ENCODE peak calls at places on chromosomes 5 and 9, in four cellular contexts. One of them, this sample, is unnamed.

GRCh38 chr5:110625376-110625999 is 101.0 kb downstream of the TMEM232 start:
- DNase-seq in NB4: peak
- DNase-seq in PC-3: peak
- DNase-seq in endodermal cell: no peak
- DNase-seq in this sample: peak

GRCh38 chr5:67214036-67214435 is 17.4 kb upstream of the CD180 start:
- DNase-seq in endodermal cell: no peak
- DNase-seq in NB4: no peak
- DNase-seq in PC-3: peak
- DNase-seq in this sample: no peak

GRCh38 chr5:95967236-95967635 is 5.6 kb upstream of the ELL2 start:
- DNase-seq in NB4: no peak
- DNase-seq in endodermal cell: no peak
- DNase-seq in PC-3: no peak
- DNase-seq in this sample: no peak

GRCh38 chr9:134984372-134985240 is 66.9 kb upstream of the FCN1 start:
- DNase-seq in PC-3: no peak
- DNase-seq in endodermal cell: no peak
- DNase-seq in NB4: no peak
- DNase-seq in this sample: no peak

GRCh38 chr9:110875275-110875674 is 163.0 kb downstream of the LPAR1 start:
- DNase-seq in PC-3: no peak
- DNase-seq in NB4: peak
- DNase-seq in endodermal cell: peak
- DNase-seq in this sample: peak

GRCh38 chr9:25225938-25226760 is 452.1 kb downstream of the TUSC1 start:
- DNase-seq in endodermal cell: no peak
- DNase-seq in NB4: no peak
- DNase-seq in PC-3: no peak
- DNase-seq in this sample: no peak

GRCh38 chr9:92350129-92350739 is 24.5 kb downstream of the CENPP start:
- DNase-seq in endodermal cell: no peak
- DNase-seq in NB4: no peak
- DNase-seq in PC-3: no peak
- DNase-seq in this sample: no peak

GRCh38 chr9:87206064-87206661 is 258.9 kb upstream of the GAS1 start:
- DNase-seq in PC-3: peak
- DNase-seq in NB4: no peak
- DNase-seq in endodermal cell: no peak
- DNase-seq in this sample: no peak

GRCh38 chr9:130117376-130117775 is 54.8 kb upstream of the NCS1 start:
- DNase-seq in endodermal cell: no peak
- DNase-seq in PC-3: no peak
- DNase-seq in NB4: no peak
- DNase-seq in this sample: peak

GRCh38 chr5:138662599-138662998 is 87.4 kb upstream of the HSPA9 start:
- DNase-seq in NB4: peak
- DNase-seq in endodermal cell: peak
- DNase-seq in PC-3: no peak
- DNase-seq in this sample: no peak

GRCh38 chr9:108640211-108640610 is 215.6 kb downstream of the ACTL7B start:
- DNase-seq in NB4: no peak
- DNase-seq in PC-3: no peak
- DNase-seq in endodermal cell: no peak
- DNase-seq in this sample: no peak

GRCh38 chr5:10913846-10914245 is 152.8 kb upstream of the DAP start:
- DNase-seq in endodermal cell: no peak
- DNase-seq in NB4: peak
- DNase-seq in PC-3: peak
- DNase-seq in this sample: no peak

GRCh38 chr5:14185336-14186131 is 42.4 kb downstream of the TRIO start:
- DNase-seq in endodermal cell: no peak
- DNase-seq in PC-3: peak
- DNase-seq in NB4: no peak
- DNase-seq in this sample: no peak

GRCh38 chr5:120382813-120383212 is 81.3 kb upstream of the PRR16 start:
- DNase-seq in NB4: no peak
- DNase-seq in endodermal cell: no peak
- DNase-seq in PC-3: no peak
- DNase-seq in this sample: no peak

GRCh38 chr5:4230905-4231561 is 635.4 kb downstream of the IRX1 start:
- DNase-seq in PC-3: no peak
- DNase-seq in endodermal cell: no peak
- DNase-seq in NB4: no peak
- DNase-seq in this sample: peak

GRCh38 chr9:99253772-99254431 is 31.8 kb downstream of the SEC61B start:
- DNase-seq in PC-3: no peak
- DNase-seq in NB4: no peak
- DNase-seq in endodermal cell: peak
- DNase-seq in this sample: no peak

GRCh38 chr9:120642129-120642528 is 62.2 kb upstream of the CDK5RAP2 start:
- DNase-seq in PC-3: no peak
- DNase-seq in NB4: no peak
- DNase-seq in endodermal cell: no peak
- DNase-seq in this sample: no peak

GRCh38 chr5:1208743-1209551 is 7.6 kb downstream of the SLC6A19 start:
- DNase-seq in PC-3: peak
- DNase-seq in endodermal cell: no peak
- DNase-seq in NB4: no peak
- DNase-seq in this sample: peak

GRCh38 chr5:172105811-172106210 is 82.2 kb downstream of the STK10 start:
- DNase-seq in endodermal cell: no peak
- DNase-seq in NB4: no peak
- DNase-seq in PC-3: no peak
- DNase-seq in this sample: no peak

GRCh38 chr9:80231847-80232246 is 660.1 kb downstream of the TLE4 start:
- DNase-seq in NB4: no peak
- DNase-seq in PC-3: no peak
- DNase-seq in endodermal cell: no peak
- DNase-seq in this sample: no peak

DNA sequence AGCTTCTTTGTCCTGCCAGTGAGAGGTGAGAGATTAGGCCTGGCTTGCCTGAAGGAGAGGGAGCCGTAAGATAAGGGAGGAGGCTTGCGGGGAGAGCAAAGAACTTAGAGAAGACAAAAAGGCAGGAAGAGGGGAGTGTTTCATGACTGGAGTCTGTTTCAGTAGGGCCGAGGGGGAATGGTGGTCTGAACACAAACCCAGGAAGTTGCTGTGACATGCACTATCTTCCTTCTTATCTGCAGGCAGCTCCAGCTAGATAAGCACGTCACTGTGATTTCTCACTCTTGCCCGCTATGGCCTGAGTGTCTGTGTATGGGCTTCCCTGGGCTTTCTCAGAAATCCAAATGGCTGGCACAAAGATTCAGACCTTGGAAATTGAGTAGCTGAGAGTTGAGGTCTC is 307.5 kb upstream of the CLINT1 start:
- DNase-seq in endodermal cell: peak
- DNase-seq in PC-3: no peak
- DNase-seq in NB4: no peak
- DNase-seq in this sample: no peak
- H3K4me3 ChIP-seq in endodermal cell: no peak
- H3K4me3 ChIP-seq in PC-3: no peak
- H3K4me3 ChIP-seq in NB4: no peak
- H3K4me3 ChIP-seq in this sample: no peak

GRCh38 chr5:79020861-79021561 is 35.9 kb upstream of the ARSB start:
- DNase-seq in NB4: peak
- DNase-seq in PC-3: peak
- DNase-seq in endodermal cell: peak
- DNase-seq in this sample: peak

GRCh38 chr5:79023947-79024346 is 38.8 kb upstream of the ARSB start:
- DNase-seq in endodermal cell: no peak
- DNase-seq in NB4: no peak
- DNase-seq in PC-3: no peak
- DNase-seq in this sample: no peak

GRCh38 chr5:79021753-79022152 is 36.6 kb upstream of the ARSB start:
- DNase-seq in NB4: peak
- DNase-seq in endodermal cell: peak
- DNase-seq in PC-3: no peak
- DNase-seq in this sample: no peak

GRCh38 chr5:79023323-79023722 is 38.2 kb upstream of the ARSB start:
- DNase-seq in PC-3: no peak
- DNase-seq in NB4: no peak
- DNase-seq in endodermal cell: no peak
- DNase-seq in this sample: no peak

DNA sequence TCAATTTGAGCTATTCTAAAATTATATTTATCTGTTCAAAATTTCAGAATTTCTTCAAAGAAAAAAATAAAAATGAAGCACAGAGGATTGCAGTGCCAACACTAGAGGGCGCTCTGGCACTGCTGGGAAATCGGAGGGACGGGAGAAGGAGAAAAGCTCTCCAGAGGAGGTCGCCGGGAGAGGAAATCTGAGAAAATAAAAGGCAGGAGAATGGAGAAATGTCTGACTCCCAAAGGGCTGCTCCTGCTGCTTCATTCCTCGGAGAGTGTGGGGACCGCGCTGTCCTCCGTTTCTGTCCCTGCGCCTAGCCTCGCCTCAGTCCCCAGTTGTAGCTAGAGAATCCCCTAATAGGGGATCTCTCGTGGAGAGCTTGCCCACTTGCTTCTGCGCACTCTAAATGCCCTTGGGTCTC is 40.0 kb upstream of the ARSB start:
- DNase-seq in endodermal cell: peak
- DNase-seq in NB4: peak
- DNase-seq in PC-3: peak
- DNase-seq in this sample: peak
- H3K4me3 ChIP-seq in endodermal cell: no peak
- H3K4me3 ChIP-seq in NB4: no peak
- H3K4me3 ChIP-seq in PC-3: no peak
- H3K4me3 ChIP-seq in this sample: peak

GRCh38 chr9:122546196-122546595 is 6.7 kb upstream of the OR1N2 start:
- DNase-seq in endodermal cell: no peak
- DNase-seq in NB4: no peak
- DNase-seq in PC-3: no peak
- DNase-seq in this sample: no peak
- H3K4me3 ChIP-seq in endodermal cell: no peak
- H3K4me3 ChIP-seq in NB4: no peak
- H3K4me3 ChIP-seq in PC-3: no peak
- H3K4me3 ChIP-seq in this sample: no peak

GRCh38 chr5:128271859-128272446 is 188.4 kb downstream of the SLC12A2 start:
- DNase-seq in PC-3: peak
- DNase-seq in NB4: no peak
- DNase-seq in endodermal cell: no peak
- DNase-seq in this sample: no peak
- H3K4me3 ChIP-seq in PC-3: no peak
- H3K4me3 ChIP-seq in NB4: no peak
- H3K4me3 ChIP-seq in endodermal cell: no peak
- H3K4me3 ChIP-seq in this sample: no peak

DNA sequence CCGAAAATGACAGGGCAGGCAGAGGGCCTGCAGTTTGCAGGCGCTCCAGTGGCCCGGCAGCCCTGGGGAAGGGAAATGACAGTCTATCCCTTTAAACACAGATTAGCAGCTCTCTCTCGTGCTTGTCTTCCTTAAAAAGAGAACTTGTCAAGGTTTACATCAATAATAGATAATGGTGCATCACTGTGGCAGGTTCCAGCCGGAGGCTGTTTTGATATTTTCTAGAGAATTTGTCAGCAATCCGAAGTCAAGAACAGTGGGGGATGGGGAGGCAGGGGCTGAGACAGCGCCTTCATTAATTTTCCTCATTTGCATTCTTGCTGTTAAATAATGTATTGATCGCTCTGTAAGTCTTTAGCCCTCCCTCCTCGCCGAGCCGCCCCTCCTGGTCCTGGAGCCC is 45.0 kb upstream of the RAPGEF1 start:
- DNase-seq in PC-3: no peak
- DNase-seq in endodermal cell: no peak
- DNase-seq in NB4: no peak
- DNase-seq in this sample: no peak
- H3K4me3 ChIP-seq in PC-3: no peak
- H3K4me3 ChIP-seq in endodermal cell: no peak
- H3K4me3 ChIP-seq in NB4: no peak
- H3K4me3 ChIP-seq in this sample: no peak

GRCh38 chr5:177086918-177087706 is 397 bp downstream of the FGFR4 start:
- DNase-seq in PC-3: peak
- DNase-seq in NB4: peak
- DNase-seq in endodermal cell: peak
- DNase-seq in this sample: peak

GRCh38 chr5:177085985-177086917 is at the start of gene FGFR4:
- DNase-seq in endodermal cell: peak
- DNase-seq in PC-3: peak
- DNase-seq in NB4: peak
- DNase-seq in this sample: peak

GRCh38 chr5:177089825-177090641 is 3.3 kb downstream of the FGFR4 start:
- DNase-seq in endodermal cell: no peak
- DNase-seq in PC-3: no peak
- DNase-seq in NB4: no peak
- DNase-seq in this sample: peak

GRCh38 chr5:177089146-177089545 is 2.4 kb downstream of the FGFR4 start:
- DNase-seq in PC-3: no peak
- DNase-seq in NB4: peak
- DNase-seq in endodermal cell: no peak
- DNase-seq in this sample: no peak

GRCh38 chr5:177087707-177088005 is 941 bp downstream of the FGFR4 start:
- DNase-seq in PC-3: no peak
- DNase-seq in NB4: no peak
- DNase-seq in endodermal cell: peak
- DNase-seq in this sample: no peak
- H3K4me3 ChIP-seq in PC-3: peak
- H3K4me3 ChIP-seq in NB4: no peak
- H3K4me3 ChIP-seq in endodermal cell: peak
- H3K4me3 ChIP-seq in this sample: peak

GRCh38 chr5:179668404-179668803 is 12.4 kb downstream of the CBY3 start:
- DNase-seq in endodermal cell: peak
- DNase-seq in NB4: peak
- DNase-seq in PC-3: peak
- DNase-seq in this sample: peak
- H3K4me3 ChIP-seq in endodermal cell: no peak
- H3K4me3 ChIP-seq in NB4: no peak
- H3K4me3 ChIP-seq in PC-3: no peak
- H3K4me3 ChIP-seq in this sample: no peak

GRCh38 chr5:25094219-25094618 is 449.4 kb upstream of the CDH10 start:
- DNase-seq in endodermal cell: peak
- DNase-seq in PC-3: no peak
- DNase-seq in NB4: no peak
- DNase-seq in this sample: no peak

GRCh38 chr5:25095261-25095660 is 450.5 kb upstream of the CDH10 start:
- DNase-seq in NB4: no peak
- DNase-seq in PC-3: no peak
- DNase-seq in endodermal cell: no peak
- DNase-seq in this sample: no peak

GRCh38 chr5:25090275-25090674 is 445.5 kb upstream of the CDH10 start:
- DNase-seq in endodermal cell: no peak
- DNase-seq in PC-3: no peak
- DNase-seq in NB4: no peak
- DNase-seq in this sample: no peak

GRCh38 chr5:25091917-25092316 is 447.1 kb upstream of the CDH10 start:
- DNase-seq in PC-3: peak
- DNase-seq in endodermal cell: no peak
- DNase-seq in NB4: no peak
- DNase-seq in this sample: no peak

DNA sequence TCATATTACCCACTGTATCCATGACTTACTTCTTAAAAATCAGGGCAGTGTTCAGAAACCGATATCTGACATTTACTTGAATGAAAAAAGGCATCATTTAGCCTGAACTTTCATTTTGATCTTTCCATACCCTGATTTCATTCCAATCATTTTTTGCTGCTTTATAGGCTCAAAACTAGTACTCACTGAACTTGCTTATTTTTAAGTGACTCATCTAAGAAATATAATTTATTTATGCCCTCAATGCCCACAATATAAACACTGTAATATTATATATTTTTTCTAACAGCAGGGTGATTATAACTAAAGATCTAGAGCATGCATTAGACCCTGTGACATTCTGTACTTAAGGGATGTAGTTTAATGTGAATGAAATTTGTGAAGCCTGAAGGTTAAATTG is 446.0 kb upstream of the CDH10 start:
- DNase-seq in NB4: no peak
- DNase-seq in endodermal cell: no peak
- DNase-seq in PC-3: peak
- DNase-seq in this sample: no peak
- H3K4me3 ChIP-seq in NB4: no peak
- H3K4me3 ChIP-seq in endodermal cell: no peak
- H3K4me3 ChIP-seq in PC-3: peak
- H3K4me3 ChIP-seq in this sample: no peak

This sample was measured in H7.